ENCODE peak calls at places on chromosomes 4 and X, in eight cellular contexts. A is MM.1S; I is Karpas-422; J is naive thymus-derived CD4-positive, alpha-beta T cell; E is colonic mucosa; R is sigmoid colon; W is upper lobe of right lung; H is breast epithelium. Z is an unnamed sample. For H3K9me3 and H3K4me1, the result is how much of the 10 kb centered on the place peaks cover.

GRCh38 chrX:21837056-21837455 is 2.4 kb upstream of the MBTPS2 start:
- DNase-seq in A (no peak), I (no peak), J (no peak), E (no peak), R (no peak), W (no peak), H (no peak), Z (no peak)

GRCh38 chr4:44016582-44017421 is 431.8 kb downstream of the KCTD8 start:
- DNase-seq in A (peak), I (no peak), J (no peak), E (no peak), R (no peak), W (peak), H (no peak), Z (no peak)

GRCh38 chr4:61202638-61203495 is 2.7 kb downstream of the ADGRL3 start:
- DNase-seq in A (no peak), I (no peak), J (no peak), E (no peak), R (no peak), W (no peak), H (no peak), Z (no peak)

GRCh38 chrX:110755611-110756010 is 40.0 kb downstream of the CHRDL1 start:
- DNase-seq in A (no peak), I (no peak), J (no peak), E (no peak), R (no peak), W (no peak), H (no peak), Z (no peak)

GRCh38 chr4:8648296-8648695 is 55.7 kb downstream of the CPZ start:
- DNase-seq in A (no peak), I (no peak), J (no peak), E (no peak), R (peak), W (no peak), H (peak), Z (no peak)

GRCh38 chr4:122914938-122915337 is 7.5 kb downstream of the NUDT6 start:
- DNase-seq in A (no peak), I (no peak), J (no peak), E (no peak), R (no peak), W (no peak), H (no peak), Z (no peak)

GRCh38 chr4:47287735-47288134 is 175.8 kb downstream of the COMMD8 start:
- DNase-seq in A (peak), I (no peak), J (no peak), E (no peak), R (no peak), W (no peak), H (no peak), Z (no peak)

GRCh38 chr4:124636793-124637192 is 75.7 kb downstream of the ANKRD50 start:
- DNase-seq in A (no peak), I (no peak), J (no peak), E (no peak), R (no peak), W (no peak), H (no peak), Z (no peak)

DNA sequence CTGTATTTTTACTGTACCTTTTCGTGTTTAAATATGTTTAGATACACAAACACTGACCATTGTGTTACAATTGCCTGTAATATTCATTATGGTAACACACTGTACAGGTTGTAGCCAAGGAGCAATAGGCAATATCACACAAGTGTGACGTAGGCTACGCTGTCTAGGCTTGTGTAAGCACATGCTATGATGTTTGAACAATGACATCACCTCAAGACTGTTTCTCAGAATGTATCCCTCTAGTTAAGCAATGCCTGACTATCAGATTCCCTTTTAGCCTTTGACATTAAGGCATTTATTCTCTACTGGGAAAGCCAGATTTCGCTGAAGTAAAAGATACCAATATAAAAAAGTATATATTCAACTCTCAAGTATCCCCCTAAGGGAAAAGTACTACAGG is 66.2 kb downstream of the VCX3A start:
- DNase-seq in A (no peak), I (no peak), J (no peak), E (no peak), R (no peak), W (no peak), H (no peak), Z (no peak)
- H3K9me3 ChIP-seq in A (under half), I (under half), J (under half), E (under half), R (under half), W (under half), H (under half), Z (under half)

GRCh38 chr4:16029329-16029728 is 54.5 kb downstream of the PROM1 start:
- DNase-seq in A (no peak), I (no peak), J (no peak), E (no peak), R (no peak), W (no peak), H (no peak), Z (no peak)

GRCh38 chr4:16026155-16026761 is 57.6 kb downstream of the PROM1 start:
- DNase-seq in A (peak), I (peak), J (peak), E (peak), R (no peak), W (no peak), H (no peak), Z (no peak)

GRCh38 chr4:16025268-16025667 is 58.6 kb downstream of the PROM1 start:
- DNase-seq in A (no peak), I (no peak), J (no peak), E (no peak), R (no peak), W (no peak), H (no peak), Z (no peak)

GRCh38 chr4:16027626-16028025 is 56.2 kb downstream of the PROM1 start:
- DNase-seq in A (no peak), I (no peak), J (no peak), E (no peak), R (no peak), W (no peak), H (no peak), Z (no peak)

GRCh38 chr4:16027114-16027513 is 56.7 kb downstream of the PROM1 start:
- DNase-seq in A (no peak), I (no peak), J (no peak), E (no peak), R (no peak), W (no peak), H (no peak), Z (no peak)
- H3K4me1 ChIP-seq in A (under half), I (under half), J (under half), E (under half), R (under half), W (under half), H (under half), Z (under half)

GRCh38 chr4:33696066-33696465 is 2548.2 kb downstream of the ARAP2 start:
- DNase-seq in A (no peak), I (no peak), J (no peak), E (no peak), R (no peak), W (no peak), H (no peak), Z (no peak)
- H3K9me3 ChIP-seq in A (under half), I (under half), J (under half), E (under half), R (under half), W (under half), H (under half), Z (under half)

GRCh38 chr4:41430796-41431195 is 107.2 kb upstream of the LIMCH1 start:
- DNase-seq in A (no peak), I (no peak), J (no peak), E (no peak), R (no peak), W (no peak), H (no peak), Z (no peak)
- H3K4me1 ChIP-seq in A (under half), I (under half), J (under half), E (under half), R (under half), W (half or more), H (under half), Z (under half)

DNA sequence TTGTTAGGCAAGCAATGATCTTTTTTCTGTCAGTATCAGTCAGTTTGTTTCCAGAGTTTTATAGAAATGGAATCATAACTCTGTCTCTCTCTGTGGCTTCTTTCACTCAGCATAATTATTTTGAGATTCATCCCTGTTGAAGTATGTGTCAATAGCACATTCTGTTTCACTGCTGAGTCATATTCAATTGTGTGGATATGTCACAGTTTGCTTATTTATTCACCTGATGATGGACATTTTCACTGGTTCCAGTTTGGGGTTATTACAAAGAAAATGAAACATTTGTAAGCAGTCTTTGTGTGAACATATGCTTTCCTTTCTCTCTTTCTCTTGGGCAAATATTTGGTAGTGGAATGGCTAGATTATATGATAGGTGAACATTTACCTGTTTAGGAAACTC is 10.2 kb upstream of the ZNF718 start:
- DNase-seq in A (no peak), I (no peak), J (no peak), E (no peak), R (no peak), W (no peak), H (no peak), Z (no peak)
- H3K9me3 ChIP-seq in A (under half), I (under half), J (under half), E (under half), R (under half), W (under half), H (under half), Z (under half)

GRCh38 chr4:142380052-142380598 is 466.0 kb downstream of the INPP4B start:
- DNase-seq in A (no peak), I (no peak), J (no peak), E (no peak), R (no peak), W (no peak), H (no peak), Z (no peak)

GRCh38 chr4:142377345-142378091 is 468.6 kb downstream of the INPP4B start:
- DNase-seq in A (no peak), I (no peak), J (no peak), E (no peak), R (no peak), W (no peak), H (no peak), Z (no peak)

GRCh38 chr4:142376204-142376603 is 469.9 kb downstream of the INPP4B start:
- DNase-seq in A (no peak), I (no peak), J (no peak), E (no peak), R (no peak), W (no peak), H (no peak), Z (no peak)

GRCh38 chr4:142379277-142380051 is 466.6 kb downstream of the INPP4B start:
- DNase-seq in A (no peak), I (no peak), J (no peak), E (no peak), R (no peak), W (no peak), H (no peak), Z (no peak)

DNA sequence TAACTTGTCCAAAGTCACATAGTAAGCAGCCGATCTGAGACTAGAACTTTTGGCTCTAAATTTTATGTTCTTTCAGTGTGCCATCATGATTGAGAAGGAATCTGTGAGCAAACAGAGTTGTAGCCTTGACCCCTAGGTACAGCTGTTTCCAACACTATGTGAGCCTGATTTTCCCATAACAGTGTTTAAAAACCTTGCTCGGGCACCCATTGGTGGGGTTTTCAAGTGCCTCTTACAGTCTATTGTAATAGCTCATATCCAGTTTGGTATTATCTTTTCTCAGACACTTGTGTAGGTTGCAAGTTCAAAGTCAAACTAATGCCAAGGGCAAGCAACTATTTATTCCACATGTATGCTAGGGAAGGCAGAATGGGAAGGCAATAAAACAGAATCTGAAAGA is 467.9 kb downstream of the INPP4B start:
- DNase-seq in A (no peak), I (no peak), J (no peak), E (no peak), R (no peak), W (no peak), H (no peak), Z (no peak)
- H3K4me1 ChIP-seq in A (under half), I (under half), J (half or more), E (under half), R (under half), W (under half), H (under half), Z (under half)

DNA sequence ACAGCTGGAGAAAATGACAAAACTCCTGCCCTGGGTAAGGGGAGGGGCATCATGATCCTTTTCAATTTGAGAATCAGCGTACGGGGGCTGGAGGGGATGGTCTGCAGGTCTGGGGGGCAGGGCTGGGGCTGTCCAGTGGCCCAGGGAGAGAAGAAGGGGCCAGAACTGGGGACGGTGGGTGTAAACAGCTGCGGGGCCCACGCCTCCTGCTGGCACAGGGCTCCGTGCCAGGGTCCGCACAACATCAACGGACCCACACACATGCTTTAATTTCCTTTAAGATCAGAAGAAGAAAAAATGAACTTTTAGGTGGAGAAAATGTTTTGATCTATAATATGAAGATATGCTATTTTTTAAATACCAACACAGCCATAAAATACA is 52.1 kb downstream of the PSAPL1 start:
- DNase-seq in A (no peak), I (no peak), J (no peak), E (no peak), R (no peak), W (no peak), H (peak), Z (no peak)
- H3K9me3 ChIP-seq in A (under half), I (under half), J (under half), E (under half), R (under half), W (under half), H (under half), Z (under half)

DNA sequence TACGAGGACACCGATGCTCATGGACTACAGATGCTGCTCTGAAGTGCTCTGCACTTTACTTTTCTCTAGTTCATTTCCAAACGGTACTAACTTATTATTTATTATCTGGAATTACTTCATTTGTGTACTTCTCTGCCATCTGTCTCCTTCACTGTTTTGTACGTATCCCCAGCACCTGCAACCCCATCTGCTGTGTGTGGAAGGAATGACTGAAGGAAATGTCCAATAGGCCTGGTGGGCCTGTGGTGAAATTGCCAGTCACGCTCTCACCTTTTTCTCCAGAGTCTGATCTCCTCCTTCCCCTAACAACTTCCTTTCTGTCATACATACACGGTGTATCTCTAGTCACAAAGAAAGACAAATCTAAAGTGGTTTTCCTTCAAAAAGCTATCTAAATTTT is 12.9 kb downstream of the TMEM154 start:
- DNase-seq in A (no peak), I (no peak), J (no peak), E (no peak), R (no peak), W (no peak), H (no peak), Z (no peak)
- H3K4me1 ChIP-seq in A (half or more), I (under half), J (under half), E (under half), R (under half), W (under half), H (under half), Z (under half)